ENCODE peak calls at places on chromosomes 3 and 15, in six cellular contexts. U is hepatocyte, S is neural progenitor cell, I is HCT116, O is SK-N-SH, Z is PC-3. L is an unnamed sample.

GRCh38 chr3:37179144-37179967 is 5.0 kb upstream of the LRRFIP2 start:
- DNase-seq in Z (no peak), O (no peak), I (no peak), S (no peak), U (no peak), L (peak; percentile 20)

GRCh38 chr3:188914556-188914955 is 257.2 kb upstream of the TPRG1 start:
- DNase-seq in S (no peak), O (no peak), U (no peak), I (no peak), Z (peak; percentile 27), L (peak; percentile 73)

GRCh38 chr15:65338366-65338765 is 33.9 kb downstream of the RNU5B-1 start:
- DNase-seq in I (no peak), O (peak; percentile 8), S (no peak), Z (no peak), U (no peak), L (no peak)

GRCh38 chr3:128701342-128702212 is 24.4 kb upstream of the RAB7A start:
- DNase-seq in I (no peak), O (peak; percentile 76), U (no peak), Z (no peak), S (no peak), L (no peak)

GRCh38 chr15:41943543-41944312 is 28.6 kb downstream of the EHD4 start:
- DNase-seq in S (no peak), Z (no peak), O (no peak), I (no peak), U (no peak), L (no peak)

GRCh38 chr3:187456268-187456667 is 88.1 kb downstream of the RTP4 start:
- DNase-seq in O (no peak), S (no peak), I (no peak), U (peak; percentile 34), Z (no peak), L (peak; percentile 2)

GRCh38 chr3:11327619-11328018 is 55.4 kb downstream of the ATG7 start:
- DNase-seq in I (no peak), O (no peak), S (no peak), U (no peak), Z (no peak), L (no peak)

GRCh38 chr15:61281328-61281727 is 52.2 kb upstream of the RORA start:
- DNase-seq in U (no peak), I (no peak), Z (no peak), S (no peak), O (no peak), L (no peak)

GRCh38 chr3:126128504-126129407 is 44.8 kb upstream of the SLC41A3 start:
- DNase-seq in I (no peak), O (peak; percentile 11), S (no peak), Z (no peak), U (no peak), L (no peak)

GRCh38 chr3:63232764-63233396 is 45.2 kb upstream of the SYNPR start:
- DNase-seq in O (no peak), Z (peak; percentile 15), U (peak; percentile 14), S (peak; percentile 33), I (no peak), L (peak; percentile 50)

GRCh38 chr15:84588053-84588874 is 12.5 kb upstream of the ZSCAN2 start:
- DNase-seq in I (peak; percentile 85), O (peak; percentile 94), Z (peak; percentile 91), U (peak; percentile 95), S (peak; percentile 95), L (peak; percentile 95)

GRCh38 chr3:141243295-141243707 is 11.7 kb downstream of the PXYLP1 start:
- DNase-seq in S (no peak), I (no peak), U (no peak), Z (no peak), O (no peak), L (peak; percentile 69)

GRCh38 chr15:94231728-94232086 is 346 bp downstream of the MCTP2 start:
- DNase-seq in Z (peak; percentile 22), U (no peak), I (no peak), O (no peak), S (peak; percentile 57), L (peak; percentile 11)

GRCh38 chr3:119257654-119258410 is 17.2 kb upstream of the B4GALT4 start:
- DNase-seq in I (no peak), O (no peak), S (no peak), Z (peak; percentile 38), U (no peak), L (peak; percentile 3)

GRCh38 chr3:156751461-156752025 is 74.6 kb upstream of the LEKR1 start:
- DNase-seq in O (peak; percentile 47), I (no peak), U (peak; percentile 53), S (peak; percentile 90), Z (no peak), L (peak; percentile 98)

GRCh38 chr15:65368300-65368617 is 9.5 kb downstream of the IGDCC3 start:
- DNase-seq in I (no peak), U (no peak), O (peak; percentile 64), S (peak; percentile 90), Z (no peak), L (no peak)

GRCh38 chr3:8595252-8595934 is 49.2 kb downstream of the SSUH2 start:
- DNase-seq in I (no peak), S (no peak), O (no peak), U (no peak), Z (no peak), L (no peak)

GRCh38 chr15:55829826-55830225 is 86.9 kb upstream of the PRTG start:
- DNase-seq in O (no peak), S (no peak), U (no peak), I (no peak), Z (no peak), L (no peak)
- H2AFZ ChIP-seq in O (no peak overlapping the region), S (no peak overlapping the region), U (no peak overlapping the region), I (no peak overlapping the region), Z (no peak overlapping the region), L (no peak overlapping the region)

GRCh38 chr3:46947545-46947899 is 29.0 kb downstream of the CCDC12 start:
- DNase-seq in U (no peak), O (no peak), S (no peak), Z (no peak), I (no peak), L (no peak)

GRCh38 chr3:46947981-46948791 is 28.4 kb downstream of the CCDC12 start:
- DNase-seq in U (peak; percentile 91), S (no peak), O (peak; percentile 53), Z (peak; percentile 10), I (peak; percentile 64), L (peak; percentile 28)

GRCh38 chr3:46946856-46947544 is 29.5 kb downstream of the CCDC12 start:
- DNase-seq in S (no peak), U (peak; percentile 71), I (no peak), Z (peak; percentile 54), O (peak; percentile 80), L (peak; percentile 73)

GRCh38 chr3:46944191-46944590 is 32.4 kb downstream of the CCDC12 start:
- DNase-seq in S (no peak), U (no peak), O (no peak), Z (no peak), I (no peak), L (no peak)

DNA sequence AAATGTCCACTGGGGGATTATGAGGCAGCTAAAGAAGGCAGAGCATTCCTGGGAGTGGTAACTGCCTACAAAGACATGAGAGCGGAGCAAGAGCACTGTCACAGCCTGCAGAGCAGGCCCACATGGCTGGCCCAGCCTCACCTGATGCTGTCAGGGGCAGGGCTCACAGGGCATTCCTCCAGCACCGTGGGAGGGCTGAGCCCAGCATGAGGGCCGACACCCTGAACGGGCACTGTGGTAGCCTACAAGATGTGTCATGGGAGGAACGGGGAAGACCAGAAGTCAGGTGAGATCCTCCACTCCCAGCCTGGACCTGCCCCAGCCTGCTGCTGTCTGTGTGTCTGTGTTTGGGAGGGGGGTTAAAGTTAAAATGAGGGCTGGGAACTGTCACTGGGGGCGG is 30.1 kb downstream of the CCDC12 start:
- DNase-seq in Z (peak; percentile 6), O (no peak), S (no peak), U (peak; percentile 57), I (no peak), L (no peak)
- H4K20me1 ChIP-seq in Z (peaks cover 90% of the 10 kb centered on the region), O (peaks cover 88% of the 10 kb centered on the region), S (peaks cover 99% of the 10 kb centered on the region), U (peaks cover 15% of the 10 kb centered on the region), I (peaks cover 34% of the 10 kb centered on the region), L (peaks cover 9% of the 10 kb centered on the region)

GRCh38 chr3:38455639-38456430 is 2.1 kb downstream of the ACVR2B start:
- DNase-seq in S (peak; percentile 8), O (peak; percentile 58), I (no peak), Z (no peak), U (no peak), L (no peak)
- TF ChIP-seq EZH2phosphoT487 in S (no peak), O (no peak), I (no peak), Z (no peak), U (no peak), L (no peak)

DNA sequence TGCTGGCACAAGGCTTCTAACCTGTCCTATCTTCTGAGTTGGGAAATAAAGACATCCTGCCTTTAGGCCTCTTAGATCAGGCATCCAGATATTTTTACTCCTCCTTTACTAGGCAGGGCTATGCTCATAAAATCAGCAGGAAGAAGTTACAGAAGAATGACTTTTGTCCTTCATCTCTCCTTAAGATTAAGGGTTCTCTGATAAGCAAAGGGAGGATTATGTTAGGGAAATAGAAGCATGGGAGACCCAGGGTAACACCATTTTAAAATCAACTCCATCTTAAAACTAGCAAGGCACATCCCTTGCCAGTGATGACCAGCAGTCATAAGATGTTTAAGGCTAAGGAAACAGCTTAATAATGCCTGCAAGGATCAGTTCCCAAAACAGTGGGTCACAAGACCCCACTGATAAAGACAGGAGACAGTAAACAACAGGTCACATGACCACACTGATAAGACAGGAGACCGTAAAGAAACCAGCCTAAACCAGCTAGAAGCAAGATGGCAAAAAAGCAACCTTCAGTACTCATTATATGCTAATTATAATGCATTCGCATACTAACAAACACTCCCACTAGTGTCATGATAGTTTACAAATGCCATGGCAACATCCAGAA is 14.5 kb upstream of the EHHADH start:
- DNase-seq in I (no peak), S (no peak), O (no peak), U (peak; percentile 26), Z (no peak), L (no peak)
- H2AFZ ChIP-seq in I (no peak overlapping the region), S (no peak overlapping the region), O (no peak overlapping the region), U (no peak overlapping the region), Z (no peak overlapping the region), L (no peak overlapping the region)

GRCh38 chr3:127618891-127619290 is 10.1 kb upstream of the PODXL2 start:
- DNase-seq in O (no peak), Z (no peak), U (no peak), S (no peak), I (no peak), L (no peak)
- H4K20me1 ChIP-seq in O (no peaks in the 10 kb centered on the region), Z (no peaks in the 10 kb centered on the region), U (no peaks in the 10 kb centered on the region), S (peaks cover 38% of the 10 kb centered on the region), I (peaks cover 6% of the 10 kb centered on the region), L (no peaks in the 10 kb centered on the region)